ENCODE peak calls at places on chromosome 5, in seven cellular contexts. C is HTR-8/SVneo, U is SK-MEL-5, V is stromal cell of bone marrow, T is fibroblast of the conjunctiva, K is T follicular helper cell, G is heart left ventricle. P is an unnamed sample.
A peak's percentile ranks its signal among the peaks of the same experiment; 100 is the strongest.

GRCh38 chr5:3789519-3790193 is 194.0 kb downstream of the IRX1 start:
- DNase-seq in U (no peak), T (no peak), V (no peak), G (no peak), K (no peak), C (no peak), P (no peak)

GRCh38 chr5:176806137-176806536 is 4.2 kb upstream of the UNC5A start:
- DNase-seq in G (no peak), U (no peak), K (no peak), T (no peak), C (no peak), V (no peak), P (no peak)

GRCh38 chr5:165617491-165617890 is 2112.1 kb downstream of the MAT2B start:
- DNase-seq in C (no peak), V (no peak), G (no peak), K (no peak), U (no peak), T (no peak), P (no peak)

GRCh38 chr5:120017523-120017922 is 388.2 kb downstream of the FAM170A start:
- DNase-seq in V (peak; percentile 2), C (no peak), T (no peak), G (no peak), K (no peak), U (no peak), P (no peak)

GRCh38 chr5:978693-979092 is 29.9 kb upstream of the NKD2 start:
- DNase-seq in U (no peak), C (no peak), G (no peak), V (no peak), T (no peak), K (no peak), P (no peak)

GRCh38 chr5:109688647-109688998 is 1.1 kb upstream of the MAN2A1 start:
- DNase-seq in T (no peak), C (no peak), U (peak; percentile 51), G (no peak), K (no peak), V (no peak), P (no peak)

GRCh38 chr5:56625577-56625976 is 189.8 kb upstream of the MAP3K1 start:
- DNase-seq in V (peak; percentile 47), G (no peak), C (peak; percentile 56), U (no peak), K (no peak), T (peak; percentile 89), P (no peak)

GRCh38 chr5:158463971-158464370 is 605.0 kb upstream of the CLINT1 start:
- DNase-seq in T (peak; percentile 72), V (peak; percentile 68), U (no peak), K (no peak), C (no peak), G (peak; percentile 35), P (no peak)

GRCh38 chr5:14406554-14406849 is 175.1 kb upstream of the OTULINL start:
- DNase-seq in U (no peak), K (no peak), T (no peak), G (peak; percentile 50), V (peak; percentile 81), C (peak; percentile 87), P (no peak)

GRCh38 chr5:150272531-150272930 is 17.0 kb downstream of the CAMK2A start:
- DNase-seq in T (peak; percentile 28), K (no peak), G (no peak), U (peak; percentile 81), V (no peak), C (peak; percentile 62), P (no peak)

GRCh38 chr5:74916831-74917710 is 50.9 kb upstream of the FAM169A start:
- DNase-seq in C (peak; percentile 15), T (no peak), V (peak; percentile 17), G (no peak), U (no peak), K (no peak), P (no peak)

GRCh38 chr5:177080265-177080664 is 6.5 kb upstream of the FGFR4 start:
- DNase-seq in U (no peak), G (no peak), K (no peak), T (no peak), C (no peak), V (no peak), P (no peak)

GRCh38 chr5:39867923-39868322 is 443.1 kb upstream of the DAB2 start:
- DNase-seq in C (no peak), T (no peak), V (no peak), G (no peak), K (no peak), U (no peak), P (no peak)

GRCh38 chr5:178384815-178385471 is 152.3 kb upstream of the PHYKPL start:
- DNase-seq in V (no peak), K (no peak), G (no peak), U (no peak), C (no peak), T (no peak), P (no peak)

GRCh38 chr5:152547202-152547601 is 142.1 kb upstream of the NMUR2 start:
- DNase-seq in K (no peak), G (no peak), U (no peak), T (no peak), V (no peak), C (no peak), P (no peak)

GRCh38 chr5:1211701-1212100 is 10.3 kb downstream of the SLC6A19 start:
- DNase-seq in U (no peak), C (no peak), G (no peak), K (no peak), T (no peak), V (no peak), P (no peak)

GRCh38 chr5:16856531-16856930 is 79.6 kb downstream of the MYO10 start:
- DNase-seq in V (no peak), G (no peak), C (no peak), T (no peak), U (no peak), K (no peak), P (no peak)

GRCh38 chr5:78803386-78803785 is 154.8 kb upstream of the LHFPL2 start:
- DNase-seq in U (no peak), G (peak; percentile 82), T (peak; percentile 76), V (peak; percentile 81), K (no peak), C (no peak), P (no peak)

GRCh38 chr5:171310816-171311697 is 2.0 kb downstream of the TLX3 start:
- DNase-seq in K (no peak), C (no peak), G (no peak), U (no peak), T (no peak), V (peak; percentile 5), P (no peak)

GRCh38 chr5:172051643-172052362 is 45.4 kb upstream of the FBXW11 start:
- DNase-seq in C (no peak), V (no peak), K (no peak), T (no peak), G (no peak), U (peak; percentile 92), P (no peak)

GRCh38 chr5:154771383-154771901 is 16.3 kb downstream of the LARP1 start:
- DNase-seq in U (no peak), G (peak; percentile 40), T (peak; percentile 74), K (no peak), V (peak; percentile 82), C (no peak), P (no peak)

GRCh38 chr5:139903805-139904565 is 108.4 kb downstream of the PSD2 start:
- DNase-seq in V (no peak), K (no peak), U (no peak), C (no peak), G (no peak), T (no peak), P (no peak)

GRCh38 chr5:116395708-116396203 is 178.9 kb downstream of the SEMA6A start:
- DNase-seq in U (no peak), T (no peak), V (no peak), G (no peak), K (no peak), C (no peak), P (no peak)

GRCh38 chr5:178486305-178486704 is 103.9 kb downstream of the COL23A1 start:
- DNase-seq in G (no peak), C (no peak), V (no peak), K (no peak), T (no peak), U (no peak), P (no peak)